ENCODE peak calls at places on chromosomes 2 and 18, in ten cellular contexts. R, W, B, U, V, Z, P, N, E and G are unnamed samples.

GRCh38 chr2:205700331-205701132 is 18.2 kb downstream of the NRP2 start:
- DNase-seq in R (no peak), W (no peak), B (peak), U (peak), V (no peak), Z (no peak), P (peak), N (peak), E (no peak), G (no peak)

GRCh38 chr2:28193552-28194383 is 198.9 kb upstream of the FOSL2 start:
- DNase-seq in R (no peak), W (no peak), B (peak), U (no peak), V (no peak), Z (no peak), P (no peak), N (no peak), E (no peak), G (no peak)

GRCh38 chr2:142954488-142954887 is 77.0 kb downstream of the KYNU start:
- DNase-seq in R (no peak), W (no peak), B (no peak), U (no peak), V (no peak), Z (no peak), P (no peak), N (no peak), E (no peak), G (no peak)

GRCh38 chr2:202377308-202377736 is 1.2 kb downstream of the BMPR2 start:
- DNase-seq in R (peak), W (no peak), B (peak), U (no peak), V (peak), Z (no peak), P (peak), N (peak), E (peak), G (no peak)

GRCh38 chr18:14179306-14179705 is 47.1 kb upstream of the ZNF519 start:
- DNase-seq in R (no peak), W (no peak), B (no peak), U (peak), V (no peak), Z (no peak), P (no peak), N (no peak), E (no peak), G (no peak)

GRCh38 chr2:133948610-133949290 is 305.1 kb upstream of the MGAT5 start:
- DNase-seq in R (peak), W (no peak), B (no peak), U (no peak), V (no peak), Z (no peak), P (no peak), N (no peak), E (no peak), G (no peak)

GRCh38 chr18:79118797-79119196 is 49.6 kb downstream of the ATP9B start:
- DNase-seq in R (no peak), W (no peak), B (no peak), U (no peak), V (no peak), Z (no peak), P (no peak), N (no peak), E (no peak), G (no peak)

GRCh38 chr2:177887722-177888121 is 184.9 kb downstream of the PDE11A start:
- DNase-seq in R (no peak), W (no peak), B (no peak), U (no peak), V (no peak), Z (no peak), P (no peak), N (no peak), E (no peak), G (no peak)

GRCh38 chr18:7291046-7291445 is 60.2 kb downstream of the LRRC30 start:
- DNase-seq in R (no peak), W (no peak), B (no peak), U (no peak), V (no peak), Z (no peak), P (no peak), N (no peak), E (no peak), G (no peak)

GRCh38 chr2:60945341-60945740 is 64.0 kb downstream of the REL start:
- DNase-seq in R (no peak), W (no peak), B (no peak), U (no peak), V (no peak), Z (no peak), P (no peak), N (no peak), E (no peak), G (no peak)

GRCh38 chr2:159728645-159729044 is 16.3 kb downstream of the MARCHF7 start:
- DNase-seq in R (no peak), W (no peak), B (no peak), U (no peak), V (no peak), Z (no peak), P (no peak), N (no peak), E (no peak), G (no peak)

GRCh38 chr2:112962308-112963175 is 15.3 kb upstream of the IL36G start:
- DNase-seq in R (no peak), W (no peak), B (no peak), U (no peak), V (no peak), Z (no peak), P (no peak), N (no peak), E (no peak), G (no peak)

GRCh38 chr2:21317131-21317530 is 193.4 kb downstream of the TDRD15 start:
- DNase-seq in R (peak), W (peak), B (peak), U (peak), V (no peak), Z (no peak), P (peak), N (peak), E (peak), G (no peak)

GRCh38 chr2:178234648-178235047 is 40.3 kb downstream of the OSBPL6 start:
- DNase-seq in R (no peak), W (no peak), B (no peak), U (no peak), V (no peak), Z (no peak), P (no peak), N (no peak), E (no peak), G (no peak)

GRCh38 chr2:130740671-130741070 is 11.8 kb downstream of the GPR148 start:
- DNase-seq in R (no peak), W (no peak), B (no peak), U (no peak), V (no peak), Z (no peak), P (no peak), N (no peak), E (no peak), G (no peak)

GRCh38 chr2:134135793-134136192 is 118.1 kb upstream of the MGAT5 start:
- DNase-seq in R (no peak), W (no peak), B (no peak), U (no peak), V (no peak), Z (no peak), P (no peak), N (no peak), E (no peak), G (no peak)

GRCh38 chr2:104026726-104027125 is 827.2 kb upstream of the POU3F3 start:
- DNase-seq in R (no peak), W (no peak), B (no peak), U (no peak), V (no peak), Z (no peak), P (no peak), N (peak), E (no peak), G (no peak)

GRCh38 chr18:76986391-76986790 is 146.2 kb downstream of the MBP start:
- DNase-seq in R (no peak), W (no peak), B (no peak), U (no peak), V (no peak), Z (no peak), P (no peak), N (no peak), E (no peak), G (no peak)